ENCODE peak calls at places on chromosomes 12 and 14, in four cellular contexts. S, J, L and B are unnamed samples. For H3K36me3, H3K4me1 and H3K9me3, the result is how much of the 10 kb centered on the place peaks cover.

GRCh38 chr12:47860873-47861272 is 41.2 kb upstream of the HDAC7 start:
- DNase-seq in L (no peak), J (no peak), S (no peak), B (no peak)

GRCh38 chr12:102682698-102683289 is 202.4 kb upstream of the IGF1 start:
- DNase-seq in J (no peak), L (no peak), S (no peak), B (no peak)

GRCh38 chr14:41913398-41913797 is 306.7 kb downstream of the LRFN5 start:
- DNase-seq in J (no peak), L (no peak), S (no peak), B (no peak)

GRCh38 chr12:63103489-63104131 is 47.4 kb downstream of the AVPR1A start:
- DNase-seq in S (no peak), J (no peak), L (no peak), B (no peak)

GRCh38 chr14:105364100-105364708 is 34.1 kb upstream of the TEX22 start:
- DNase-seq in S (no peak), L (no peak), J (no peak), B (peak)

GRCh38 chr14:101134161-101134631 is 230.7 kb upstream of the RTL1 start:
- DNase-seq in S (no peak), L (no peak), J (no peak), B (no peak)

GRCh38 chr14:51116682-51117081 is 21.8 kb upstream of the TRIM9 start:
- DNase-seq in S (no peak), L (no peak), J (no peak), B (no peak)

GRCh38 chr12:92146497-92146828 is 817 bp upstream of the BTG1 start:
- DNase-seq in L (no peak), S (no peak), J (no peak), B (no peak)

GRCh38 chr12:103729499-103729898 is 111.5 kb downstream of the NT5DC3 start:
- DNase-seq in S (no peak), J (no peak), L (no peak), B (no peak)

GRCh38 chr14:87233806-87234384 is 759.1 kb downstream of the GALC start:
- DNase-seq in L (peak), J (no peak), S (no peak), B (no peak)

GRCh38 chr12:124928095-124928911 is 13.9 kb upstream of the UBC start:
- DNase-seq in L (no peak), J (peak), S (peak), B (peak)

GRCh38 chr12:105978686-105979085 is 160.1 kb downstream of the NUAK1 start:
- DNase-seq in S (no peak), J (no peak), L (no peak), B (no peak)

GRCh38 chr12:106051853-106052531 is 86.8 kb downstream of the NUAK1 start:
- DNase-seq in L (no peak), S (no peak), J (no peak), B (no peak)

GRCh38 chr14:94088516-94088915 is 7.4 kb downstream of the IFI27L1 start:
- DNase-seq in S (no peak), L (no peak), J (no peak), B (no peak)

GRCh38 chr12:68236421-68237059 is 10.9 kb upstream of the IL26 start:
- DNase-seq in S (no peak), L (no peak), J (no peak), B (no peak)

GRCh38 chr12:19201653-19202052 is 72.1 kb downstream of the PLEKHA5 start:
- DNase-seq in S (no peak), L (no peak), J (no peak), B (no peak)

GRCh38 chr12:97148941-97149559 is 242.0 kb downstream of the NEDD1 start:
- DNase-seq in L (no peak), J (no peak), S (no peak), B (peak)

GRCh38 chr12:75414671-75415070 is 23.8 kb downstream of the GLIPR1L2 start:
- DNase-seq in L (no peak), S (no peak), J (no peak), B (no peak)

GRCh38 chr12:3281588-3282150 is 204.5 kb downstream of the TSPAN9 start:
- DNase-seq in J (no peak), L (no peak), S (no peak), B (no peak)

GRCh38 chr14:93772263-93772662 is 16.0 kb downstream of the PRIMA1 start:
- DNase-seq in L (no peak), S (peak), J (no peak), B (peak)

GRCh38 chr12:64103821-64104220 is 118.3 kb downstream of the KICS2 start:
- DNase-seq in S (no peak), J (no peak), L (no peak), B (no peak)

GRCh38 chr12:46470975-46471374 is 98.4 kb upstream of the SLC38A2 start:
- DNase-seq in J (no peak), L (no peak), S (no peak), B (no peak)

GRCh38 chr12:122974274-122974891 is 661 bp upstream of the OGFOD2 start:
- DNase-seq in L (peak), S (peak), J (peak), B (peak)

GRCh38 chr14:56862843-56863242 is 52.6 kb upstream of the OTX2 start:
- DNase-seq in L (no peak), J (no peak), S (no peak), B (no peak)

GRCh38 chr12:71157601-71158233 is at the start of gene TSPAN8:
- DNase-seq in S (no peak), L (no peak), J (no peak), B (no peak)

DNA sequence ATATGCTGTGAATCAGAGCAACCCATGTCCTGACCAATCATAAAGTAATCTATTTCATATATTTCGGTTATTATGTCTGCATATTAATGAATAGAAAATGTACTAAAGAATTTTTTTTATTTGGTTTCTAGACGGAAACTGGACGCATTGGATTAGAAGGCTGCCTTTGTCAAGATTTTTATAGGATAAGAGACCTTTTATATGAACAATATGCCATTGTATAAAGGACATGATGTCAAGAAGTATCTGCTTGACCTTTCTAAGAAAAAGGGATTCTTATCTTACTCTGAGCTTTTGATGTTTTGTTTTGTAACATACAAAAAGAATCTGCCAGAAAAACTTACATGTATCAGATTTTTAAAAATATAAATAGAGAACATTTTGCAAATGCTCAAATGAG is 39.8 kb downstream of the CPSF2 start:
- DNase-seq in S (no peak), J (no peak), L (no peak), B (no peak)
- H3K36me3 ChIP-seq in S (half or more), J (under half), L (under half), B (under half)

GRCh38 chr12:59736786-59737185 is 141.0 kb downstream of the SLC16A7 start:
- DNase-seq in L (no peak), S (no peak), J (no peak), B (no peak)
- H3K4me1 ChIP-seq in L (under half), S (under half), J (under half), B (under half)

DNA sequence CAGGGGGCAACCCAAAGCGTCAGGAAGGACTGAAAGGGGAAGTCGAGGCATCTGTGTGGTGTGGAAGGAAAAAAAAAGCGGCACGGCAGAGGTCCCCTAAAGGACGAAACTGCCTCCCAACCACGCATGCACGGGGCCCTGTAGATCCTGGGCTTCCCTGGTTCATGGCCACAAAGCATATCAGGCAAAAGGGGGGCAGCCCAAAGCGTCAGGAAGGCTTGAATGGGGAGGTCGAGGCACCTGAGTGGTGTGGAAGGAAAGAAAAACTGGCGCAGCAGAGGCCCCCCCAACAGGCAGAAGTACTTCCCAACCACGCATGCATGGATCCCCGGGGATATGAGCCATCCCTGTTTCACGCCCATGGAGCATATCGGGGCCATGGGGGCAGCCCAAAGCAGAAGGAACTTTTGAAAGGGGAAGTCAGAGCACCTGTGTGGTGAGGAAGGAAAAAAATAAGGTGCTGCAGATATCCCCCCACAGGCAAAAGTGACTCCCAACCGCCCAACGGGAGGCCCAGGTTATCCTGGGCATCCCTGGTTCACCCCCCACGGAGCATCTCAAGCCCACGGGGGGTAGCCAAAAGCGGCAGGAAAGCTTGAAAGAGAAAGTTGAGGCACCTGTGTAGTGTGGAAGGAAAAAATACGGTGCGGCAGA is 581.2 kb downstream of the ALG10 start:
- DNase-seq in L (no peak), J (no peak), S (no peak), B (no peak)
- H3K9me3 ChIP-seq in L (under half), J (under half), S (half or more), B (under half)

DNA sequence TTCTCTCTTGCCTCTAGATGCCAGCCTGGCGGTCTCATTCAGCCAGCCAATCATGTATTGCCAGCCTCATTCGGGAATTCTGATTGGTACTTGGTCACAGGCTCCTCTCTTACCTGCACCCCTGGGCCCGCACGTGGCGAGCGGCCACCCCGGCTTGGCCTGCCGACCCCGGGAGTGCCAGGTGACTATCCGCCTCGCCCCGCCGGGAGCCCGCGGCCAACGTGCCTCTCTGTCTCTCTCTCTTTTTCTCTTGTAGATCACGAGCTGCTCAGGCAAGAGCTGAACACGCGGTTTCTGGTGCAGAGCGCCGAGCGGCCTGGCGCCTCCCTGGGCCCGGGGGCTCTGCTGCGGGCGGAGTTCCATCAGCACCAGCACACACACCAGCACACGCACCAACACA is 39.3 kb downstream of the LRCOL1 start:
- DNase-seq in L (no peak), J (no peak), S (no peak), B (no peak)
- H3K36me3 ChIP-seq in L (under half), J (under half), S (half or more), B (under half)

GRCh38 chr14:90811641-90812040 is 4.6 kb downstream of the TTC7B start:
- DNase-seq in S (no peak), J (no peak), L (no peak), B (no peak)
- H3K4me1 ChIP-seq in S (under half), J (under half), L (under half), B (under half)

GRCh38 chr14:36507847-36508417 is 12.1 kb downstream of the NKX2-1 start:
- DNase-seq in L (no peak), J (no peak), S (no peak), B (no peak)

GRCh38 chr14:36509056-36509917 is 10.7 kb downstream of the NKX2-1 start:
- DNase-seq in L (no peak), J (no peak), S (no peak), B (no peak)

GRCh38 chr14:36510078-36510799 is 9.8 kb downstream of the NKX2-1 start:
- DNase-seq in S (no peak), L (no peak), J (no peak), B (no peak)

GRCh38 chr14:36506732-36507614 is 13.1 kb downstream of the NKX2-1 start:
- DNase-seq in J (no peak), S (no peak), L (no peak), B (no peak)

GRCh38 chr14:36508418-36509051 is 11.5 kb downstream of the NKX2-1 start:
- DNase-seq in J (no peak), S (no peak), L (no peak), B (no peak)
- H3K9me3 ChIP-seq in J (under half), S (under half), L (under half), B (under half)

GRCh38 chr12:117168976-117169375 is 21.3 kb downstream of the FBXO21 start:
- DNase-seq in L (no peak), J (no peak), S (no peak), B (no peak)

GRCh38 chr12:117167769-117168168 is 22.5 kb downstream of the FBXO21 start:
- DNase-seq in J (no peak), L (no peak), S (no peak), B (no peak)

GRCh38 chr12:117169548-117169947 is 20.7 kb downstream of the FBXO21 start:
- DNase-seq in S (no peak), J (no peak), L (no peak), B (no peak)

GRCh38 chr12:117172168-117172567 is 18.1 kb downstream of the FBXO21 start:
- DNase-seq in J (no peak), S (no peak), L (no peak), B (no peak)

GRCh38 chr12:117171499-117172162 is 18.6 kb downstream of the FBXO21 start:
- DNase-seq in S (no peak), L (no peak), J (no peak), B (no peak)
- H3K36me3 ChIP-seq in S (half or more), L (under half), J (under half), B (under half)

DNA sequence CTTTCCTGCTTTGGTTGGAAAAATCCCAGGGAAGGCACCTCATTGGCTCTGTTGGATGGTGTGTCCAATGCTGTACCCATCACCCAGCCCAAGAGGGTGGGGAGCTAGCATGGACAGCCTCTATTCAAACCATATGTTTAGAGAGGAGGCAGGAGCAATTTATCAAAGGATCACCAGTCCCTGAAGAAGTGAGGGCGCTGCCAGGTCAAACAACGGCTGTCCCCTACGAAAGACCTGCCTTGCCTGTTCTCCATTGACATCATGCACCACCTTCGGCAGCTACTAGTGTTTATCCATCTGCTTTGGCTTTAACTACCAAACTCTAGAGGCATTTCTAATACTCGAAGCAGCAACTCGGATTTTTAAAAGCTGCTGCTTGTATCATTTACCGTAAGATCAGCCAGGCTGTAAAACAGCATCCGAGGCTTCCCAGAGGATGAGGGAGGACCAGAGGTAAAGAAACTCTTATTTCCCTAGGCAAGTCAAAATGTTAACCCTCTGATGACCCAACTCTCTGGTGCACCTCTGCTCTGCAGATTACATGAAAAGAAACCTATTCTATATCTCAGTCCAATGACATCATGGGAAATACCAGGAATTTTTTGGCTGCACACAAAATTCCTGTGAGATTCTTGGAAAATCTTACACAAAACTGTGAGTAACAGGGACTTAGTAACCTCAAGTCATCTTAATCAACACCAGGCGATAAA is 720.9 kb upstream of the TBX3 start:
- DNase-seq in J (no peak), S (no peak), L (peak), B (no peak)
- H3K4me1 ChIP-seq in J (under half), S (under half), L (under half), B (under half)